ENCODE peak calls at places on chromosomes 2 and 18, in six cellular contexts. One of them, this sample, is unnamed.

GRCh38 chr2:151792589-151792988 is 35.6 kb downstream of the ARL5A start:
- DNase-seq in neural crest cell: no peak
- DNase-seq in fibroblast of mammary gland: no peak
- DNase-seq in choroid plexus epithelial cell: no peak
- DNase-seq in lung: no peak
- DNase-seq in heart right ventricle: no peak
- DNase-seq in this sample: no peak

GRCh38 chr2:158967114-158967730 is 1.2 kb upstream of the TANC1 start:
- DNase-seq in neural crest cell: no peak
- DNase-seq in fibroblast of mammary gland: no peak
- DNase-seq in choroid plexus epithelial cell: peak
- DNase-seq in lung: no peak
- DNase-seq in heart right ventricle: no peak
- DNase-seq in this sample: no peak

GRCh38 chr2:25387479-25388449 is 46.0 kb upstream of the DNMT3A start:
- DNase-seq in neural crest cell: no peak
- DNase-seq in fibroblast of mammary gland: no peak
- DNase-seq in choroid plexus epithelial cell: no peak
- DNase-seq in lung: no peak
- DNase-seq in heart right ventricle: no peak
- DNase-seq in this sample: no peak

GRCh38 chr2:207836526-207837133 is 66.9 kb upstream of the FZD5 start:
- DNase-seq in neural crest cell: no peak
- DNase-seq in fibroblast of mammary gland: no peak
- DNase-seq in choroid plexus epithelial cell: peak
- DNase-seq in lung: no peak
- DNase-seq in heart right ventricle: peak
- DNase-seq in this sample: no peak

GRCh38 chr2:86786001-86786536 is 4.6 kb downstream of the CD8A start:
- DNase-seq in neural crest cell: no peak
- DNase-seq in fibroblast of mammary gland: no peak
- DNase-seq in choroid plexus epithelial cell: no peak
- DNase-seq in lung: no peak
- DNase-seq in heart right ventricle: no peak
- DNase-seq in this sample: no peak

GRCh38 chr2:169768262-169768995 is 30.2 kb upstream of the SSB start:
- DNase-seq in neural crest cell: no peak
- DNase-seq in fibroblast of mammary gland: no peak
- DNase-seq in choroid plexus epithelial cell: no peak
- DNase-seq in lung: peak
- DNase-seq in heart right ventricle: no peak
- DNase-seq in this sample: no peak

GRCh38 chr2:148876190-148876588 is 1.2 kb downstream of the KIF5C start:
- DNase-seq in neural crest cell: peak
- DNase-seq in fibroblast of mammary gland: no peak
- DNase-seq in choroid plexus epithelial cell: no peak
- DNase-seq in lung: no peak
- DNase-seq in heart right ventricle: no peak
- DNase-seq in this sample: no peak

GRCh38 chr18:5895886-5896740 is 791 bp upstream of the TMEM200C start:
- DNase-seq in neural crest cell: peak
- DNase-seq in fibroblast of mammary gland: no peak
- DNase-seq in choroid plexus epithelial cell: no peak
- DNase-seq in lung: no peak
- DNase-seq in heart right ventricle: peak
- DNase-seq in this sample: no peak

GRCh38 chr2:135688978-135689377 is 52.7 kb upstream of the UBXN4 start:
- DNase-seq in neural crest cell: no peak
- DNase-seq in fibroblast of mammary gland: no peak
- DNase-seq in choroid plexus epithelial cell: no peak
- DNase-seq in lung: no peak
- DNase-seq in heart right ventricle: no peak
- DNase-seq in this sample: no peak

GRCh38 chr2:98866033-98866432 is 70.0 kb downstream of the CRACDL start:
- DNase-seq in neural crest cell: no peak
- DNase-seq in fibroblast of mammary gland: no peak
- DNase-seq in choroid plexus epithelial cell: no peak
- DNase-seq in lung: no peak
- DNase-seq in heart right ventricle: no peak
- DNase-seq in this sample: no peak

GRCh38 chr2:25492726-25493125 is 151.0 kb upstream of the DNMT3A start:
- DNase-seq in neural crest cell: no peak
- DNase-seq in fibroblast of mammary gland: no peak
- DNase-seq in choroid plexus epithelial cell: no peak
- DNase-seq in lung: no peak
- DNase-seq in heart right ventricle: no peak
- DNase-seq in this sample: no peak

GRCh38 chr18:60247103-60247502 is 125.5 kb downstream of the MC4R start:
- DNase-seq in neural crest cell: no peak
- DNase-seq in fibroblast of mammary gland: no peak
- DNase-seq in choroid plexus epithelial cell: no peak
- DNase-seq in lung: no peak
- DNase-seq in heart right ventricle: no peak
- DNase-seq in this sample: no peak

GRCh38 chr2:88601302-88601701 is 26.0 kb downstream of the EIF2AK3 start:
- DNase-seq in neural crest cell: no peak
- DNase-seq in fibroblast of mammary gland: no peak
- DNase-seq in choroid plexus epithelial cell: peak
- DNase-seq in lung: no peak
- DNase-seq in heart right ventricle: no peak
- DNase-seq in this sample: no peak

GRCh38 chr2:212683346-212683745 is 144.7 kb upstream of the ERBB4 start:
- DNase-seq in neural crest cell: no peak
- DNase-seq in fibroblast of mammary gland: peak
- DNase-seq in choroid plexus epithelial cell: peak
- DNase-seq in lung: no peak
- DNase-seq in heart right ventricle: no peak
- DNase-seq in this sample: no peak

GRCh38 chr2:10527585-10527984 is 79.5 kb upstream of the ODC1 start:
- DNase-seq in neural crest cell: no peak
- DNase-seq in fibroblast of mammary gland: no peak
- DNase-seq in choroid plexus epithelial cell: no peak
- DNase-seq in lung: no peak
- DNase-seq in heart right ventricle: no peak
- DNase-seq in this sample: no peak

GRCh38 chr2:162197095-162197825 is 45.2 kb upstream of the GCG start:
- DNase-seq in neural crest cell: no peak
- DNase-seq in fibroblast of mammary gland: peak
- DNase-seq in choroid plexus epithelial cell: peak
- DNase-seq in lung: no peak
- DNase-seq in heart right ventricle: no peak
- DNase-seq in this sample: no peak

GRCh38 chr2:164786787-164787186 is 54.8 kb downstream of the COBLL1 start:
- DNase-seq in neural crest cell: no peak
- DNase-seq in fibroblast of mammary gland: no peak
- DNase-seq in choroid plexus epithelial cell: no peak
- DNase-seq in lung: no peak
- DNase-seq in heart right ventricle: no peak
- DNase-seq in this sample: no peak

GRCh38 chr2:104758199-104758620 is 95.7 kb upstream of the POU3F3 start:
- DNase-seq in neural crest cell: peak
- DNase-seq in fibroblast of mammary gland: no peak
- DNase-seq in choroid plexus epithelial cell: peak
- DNase-seq in lung: no peak
- DNase-seq in heart right ventricle: no peak
- DNase-seq in this sample: no peak

GRCh38 chr2:49934481-49934880 is 780.2 kb upstream of the FSHR start:
- DNase-seq in neural crest cell: no peak
- DNase-seq in fibroblast of mammary gland: no peak
- DNase-seq in choroid plexus epithelial cell: no peak
- DNase-seq in lung: no peak
- DNase-seq in heart right ventricle: no peak
- DNase-seq in this sample: no peak

GRCh38 chr2:24046930-24047702 is at the start of gene WDCP:
- DNase-seq in neural crest cell: peak
- DNase-seq in fibroblast of mammary gland: peak
- DNase-seq in choroid plexus epithelial cell: peak
- DNase-seq in lung: peak
- DNase-seq in heart right ventricle: peak
- DNase-seq in this sample: peak

GRCh38 chr2:567865-568638 is 109.2 kb downstream of the TMEM18 start:
- DNase-seq in neural crest cell: no peak
- DNase-seq in fibroblast of mammary gland: peak
- DNase-seq in choroid plexus epithelial cell: peak
- DNase-seq in lung: no peak
- DNase-seq in heart right ventricle: peak
- DNase-seq in this sample: peak

GRCh38 chr18:22167471-22168151 is 1.8 kb upstream of the GATA6 start:
- DNase-seq in neural crest cell: peak
- DNase-seq in fibroblast of mammary gland: no peak
- DNase-seq in choroid plexus epithelial cell: no peak
- DNase-seq in lung: no peak
- DNase-seq in heart right ventricle: peak
- DNase-seq in this sample: no peak

GRCh38 chr2:1593371-1594205 is 150.7 kb downstream of the PXDN start:
- DNase-seq in neural crest cell: no peak
- DNase-seq in fibroblast of mammary gland: peak
- DNase-seq in choroid plexus epithelial cell: peak
- DNase-seq in lung: no peak
- DNase-seq in heart right ventricle: no peak
- DNase-seq in this sample: peak

GRCh38 chr18:23302852-23303527 is 150.1 kb upstream of the RIOK3 start:
- DNase-seq in neural crest cell: no peak
- DNase-seq in fibroblast of mammary gland: peak
- DNase-seq in choroid plexus epithelial cell: peak
- DNase-seq in lung: no peak
- DNase-seq in heart right ventricle: no peak
- DNase-seq in this sample: peak

GRCh38 chr18:26961805-26962204 is 96.3 kb upstream of the AQP4 start:
- DNase-seq in neural crest cell: no peak
- DNase-seq in fibroblast of mammary gland: no peak
- DNase-seq in choroid plexus epithelial cell: no peak
- DNase-seq in lung: no peak
- DNase-seq in heart right ventricle: no peak
- DNase-seq in this sample: no peak

GRCh38 chr18:26960901-26961300 is 95.4 kb upstream of the AQP4 start:
- DNase-seq in neural crest cell: no peak
- DNase-seq in fibroblast of mammary gland: no peak
- DNase-seq in choroid plexus epithelial cell: no peak
- DNase-seq in lung: no peak
- DNase-seq in heart right ventricle: no peak
- DNase-seq in this sample: no peak

GRCh38 chr18:26965206-26965605 is 99.7 kb upstream of the AQP4 start:
- DNase-seq in neural crest cell: no peak
- DNase-seq in fibroblast of mammary gland: no peak
- DNase-seq in choroid plexus epithelial cell: no peak
- DNase-seq in lung: no peak
- DNase-seq in heart right ventricle: no peak
- DNase-seq in this sample: no peak

GRCh38 chr18:26963292-26963691 is 97.8 kb upstream of the AQP4 start:
- DNase-seq in neural crest cell: no peak
- DNase-seq in fibroblast of mammary gland: no peak
- DNase-seq in choroid plexus epithelial cell: peak
- DNase-seq in lung: no peak
- DNase-seq in heart right ventricle: no peak
- DNase-seq in this sample: no peak
- TF ChIP-seq CTCF in neural crest cell: peak
- TF ChIP-seq CTCF in fibroblast of mammary gland: no peak
- TF ChIP-seq CTCF in choroid plexus epithelial cell: peak
- TF ChIP-seq CTCF in lung: no peak
- TF ChIP-seq CTCF in heart right ventricle: peak
- TF ChIP-seq CTCF in this sample: no peak

GRCh38 chr2:220894069-220894468 is 678.0 kb downstream of the EPHA4 start:
- DNase-seq in neural crest cell: no peak
- DNase-seq in fibroblast of mammary gland: peak
- DNase-seq in choroid plexus epithelial cell: no peak
- DNase-seq in lung: no peak
- DNase-seq in heart right ventricle: no peak
- DNase-seq in this sample: no peak

GRCh38 chr2:220904015-220904414 is 668.1 kb downstream of the EPHA4 start:
- DNase-seq in neural crest cell: no peak
- DNase-seq in fibroblast of mammary gland: no peak
- DNase-seq in choroid plexus epithelial cell: no peak
- DNase-seq in lung: no peak
- DNase-seq in heart right ventricle: no peak
- DNase-seq in this sample: no peak

DNA sequence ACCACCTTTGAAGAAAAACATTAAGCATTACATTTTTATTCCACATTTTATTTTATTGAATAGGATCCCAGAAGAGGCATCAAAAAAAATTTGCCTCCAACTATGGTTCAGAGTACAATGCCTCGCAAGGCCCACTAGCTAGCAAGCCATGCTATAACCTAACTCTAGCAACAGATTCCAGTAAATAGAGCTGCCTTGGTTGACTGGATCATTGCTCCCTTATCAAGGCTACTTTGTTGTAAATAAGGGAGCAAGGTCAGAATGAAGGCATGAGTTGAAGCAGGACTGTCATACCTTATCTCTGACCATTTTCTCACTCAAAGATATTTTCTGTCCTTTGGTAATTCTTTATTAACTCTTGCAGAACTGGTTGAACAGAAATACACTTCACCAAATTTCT is 672.6 kb downstream of the EPHA4 start:
- DNase-seq in neural crest cell: no peak
- DNase-seq in fibroblast of mammary gland: no peak
- DNase-seq in choroid plexus epithelial cell: no peak
- DNase-seq in lung: no peak
- DNase-seq in heart right ventricle: no peak
- DNase-seq in this sample: no peak
- TF ChIP-seq CTCF in neural crest cell: no peak
- TF ChIP-seq CTCF in fibroblast of mammary gland: no peak
- TF ChIP-seq CTCF in choroid plexus epithelial cell: no peak
- TF ChIP-seq CTCF in lung: no peak
- TF ChIP-seq CTCF in heart right ventricle: no peak
- TF ChIP-seq CTCF in this sample: no peak

GRCh38 chr18:59087391-59087790 is 52.3 kb upstream of the SEC11C start:
- DNase-seq in neural crest cell: no peak
- DNase-seq in fibroblast of mammary gland: peak
- DNase-seq in choroid plexus epithelial cell: no peak
- DNase-seq in lung: no peak
- DNase-seq in heart right ventricle: no peak
- DNase-seq in this sample: no peak

GRCh38 chr18:59085797-59086196 is 53.9 kb upstream of the SEC11C start:
- DNase-seq in neural crest cell: no peak
- DNase-seq in fibroblast of mammary gland: peak
- DNase-seq in choroid plexus epithelial cell: no peak
- DNase-seq in lung: no peak
- DNase-seq in heart right ventricle: no peak
- DNase-seq in this sample: no peak

GRCh38 chr18:59086522-59086921 is 53.2 kb upstream of the SEC11C start:
- DNase-seq in neural crest cell: no peak
- DNase-seq in fibroblast of mammary gland: no peak
- DNase-seq in choroid plexus epithelial cell: no peak
- DNase-seq in lung: no peak
- DNase-seq in heart right ventricle: no peak
- DNase-seq in this sample: no peak

GRCh38 chr18:59085126-59085794 is 54.4 kb upstream of the SEC11C start:
- DNase-seq in neural crest cell: no peak
- DNase-seq in fibroblast of mammary gland: no peak
- DNase-seq in choroid plexus epithelial cell: no peak
- DNase-seq in lung: no peak
- DNase-seq in heart right ventricle: no peak
- DNase-seq in this sample: no peak

GRCh38 chr18:59084286-59084779 is 55.4 kb upstream of the SEC11C start:
- DNase-seq in neural crest cell: peak
- DNase-seq in fibroblast of mammary gland: peak
- DNase-seq in choroid plexus epithelial cell: peak
- DNase-seq in lung: peak
- DNase-seq in heart right ventricle: peak
- DNase-seq in this sample: peak
- TF ChIP-seq CTCF in neural crest cell: peak
- TF ChIP-seq CTCF in fibroblast of mammary gland: peak
- TF ChIP-seq CTCF in choroid plexus epithelial cell: peak
- TF ChIP-seq CTCF in lung: peak
- TF ChIP-seq CTCF in heart right ventricle: peak
- TF ChIP-seq CTCF in this sample: peak

GRCh38 chr18:48540329-48541025 is 1.6 kb downstream of the CTIF start:
- DNase-seq in neural crest cell: peak
- DNase-seq in fibroblast of mammary gland: peak
- DNase-seq in choroid plexus epithelial cell: peak
- DNase-seq in lung: peak
- DNase-seq in heart right ventricle: peak
- DNase-seq in this sample: no peak
- TF ChIP-seq CTCF in neural crest cell: peak
- TF ChIP-seq CTCF in fibroblast of mammary gland: no peak
- TF ChIP-seq CTCF in choroid plexus epithelial cell: peak
- TF ChIP-seq CTCF in lung: no peak
- TF ChIP-seq CTCF in heart right ventricle: peak
- TF ChIP-seq CTCF in this sample: peak